ENCODE peak calls at places on chromosome 22, in four cellular contexts. One of them, this sample, is unnamed.

GRCh38 chr22:46796566-46797195 is 34.2 kb downstream of the TBC1D22A start:
- DNase-seq in K562: no peak
- DNase-seq in HepG2: no peak
- DNase-seq in WTC11: no peak
- DNase-seq in this sample: no peak

GRCh38 chr22:40855104-40855959 is 1.1 kb downstream of the ST13 start:
- DNase-seq in WTC11: no peak
- DNase-seq in HepG2: no peak
- DNase-seq in K562: no peak
- DNase-seq in this sample: no peak

GRCh38 chr22:45200862-45201511 is 37.3 kb downstream of the NUP50 start:
- DNase-seq in HepG2: no peak
- DNase-seq in WTC11: no peak
- DNase-seq in K562: no peak
- DNase-seq in this sample: no peak

GRCh38 chr22:26502688-26503561 is 9.3 kb downstream of the TFIP11 start:
- DNase-seq in HepG2: no peak
- DNase-seq in K562: no peak
- DNase-seq in WTC11: peak
- DNase-seq in this sample: no peak

GRCh38 chr22:21961886-21962654 is 9.4 kb upstream of the PPM1F start:
- DNase-seq in K562: no peak
- DNase-seq in WTC11: no peak
- DNase-seq in HepG2: no peak
- DNase-seq in this sample: no peak

GRCh38 chr22:31488988-31489617 is 539 bp downstream of the EIF4ENIF1 start:
- DNase-seq in K562: no peak
- DNase-seq in HepG2: no peak
- DNase-seq in WTC11: peak
- DNase-seq in this sample: no peak

GRCh38 chr22:23270212-23270733 is 90.0 kb downstream of the BCR start:
- DNase-seq in K562: peak
- DNase-seq in HepG2: no peak
- DNase-seq in WTC11: no peak
- DNase-seq in this sample: no peak

GRCh38 chr22:31230155-31230870 is 18.2 kb downstream of the LIMK2 start:
- DNase-seq in K562: no peak
- DNase-seq in HepG2: no peak
- DNase-seq in WTC11: no peak
- DNase-seq in this sample: peak

GRCh38 chr22:34696557-34696956 is 369.4 kb upstream of the ISX start:
- DNase-seq in HepG2: no peak
- DNase-seq in WTC11: no peak
- DNase-seq in K562: no peak
- DNase-seq in this sample: no peak

GRCh38 chr22:19483481-19484244 is 3.9 kb downstream of the CDC45 start:
- DNase-seq in HepG2: no peak
- DNase-seq in K562: no peak
- DNase-seq in WTC11: no peak
- DNase-seq in this sample: no peak

GRCh38 chr22:30626413-30626812 is 9.2 kb upstream of the SLC35E4 start:
- DNase-seq in K562: no peak
- DNase-seq in WTC11: no peak
- DNase-seq in HepG2: no peak
- DNase-seq in this sample: no peak

GRCh38 chr22:46150615-46151423 is 493 bp downstream of the PPARA start:
- DNase-seq in WTC11: peak
- DNase-seq in HepG2: no peak
- DNase-seq in K562: peak
- DNase-seq in this sample: no peak

GRCh38 chr22:46501701-46502100 is 35.7 kb downstream of the CELSR1 start:
- DNase-seq in K562: no peak
- DNase-seq in WTC11: no peak
- DNase-seq in HepG2: no peak
- DNase-seq in this sample: no peak

GRCh38 chr22:45504703-45505341 is 2.1 kb downstream of the FBLN1 start:
- DNase-seq in HepG2: no peak
- DNase-seq in K562: no peak
- DNase-seq in WTC11: peak
- DNase-seq in this sample: no peak

GRCh38 chr22:29947410-29948387 is 64.7 kb downstream of the MTMR3 start:
- DNase-seq in K562: no peak
- DNase-seq in WTC11: no peak
- DNase-seq in HepG2: no peak
- DNase-seq in this sample: no peak

GRCh38 chr22:30312053-30312452 is 14.7 kb downstream of the TBC1D10A start:
- DNase-seq in HepG2: no peak
- DNase-seq in WTC11: no peak
- DNase-seq in K562: no peak
- DNase-seq in this sample: no peak

GRCh38 chr22:27835446-27835845 is 33.9 kb upstream of the MN1 start:
- DNase-seq in HepG2: no peak
- DNase-seq in K562: no peak
- DNase-seq in WTC11: peak
- DNase-seq in this sample: no peak

GRCh38 chr22:26404851-26405357 is 24.2 kb upstream of the ASPHD2 start:
- DNase-seq in WTC11: no peak
- DNase-seq in K562: peak
- DNase-seq in HepG2: no peak
- DNase-seq in this sample: no peak

GRCh38 chr22:23292453-23293350 is 112.4 kb downstream of the BCR start:
- DNase-seq in HepG2: no peak
- DNase-seq in WTC11: no peak
- DNase-seq in K562: no peak
- DNase-seq in this sample: no peak

GRCh38 chr22:31185056-31185455 is 25.1 kb downstream of the RNF185 start:
- DNase-seq in WTC11: no peak
- DNase-seq in K562: no peak
- DNase-seq in HepG2: no peak
- DNase-seq in this sample: no peak

GRCh38 chr22:47337161-47337621 is 574.7 kb downstream of the TBC1D22A start:
- DNase-seq in HepG2: peak
- DNase-seq in WTC11: no peak
- DNase-seq in K562: no peak
- DNase-seq in this sample: no peak

GRCh38 chr22:30838111-30838510 is 130.5 kb downstream of the MORC2 start:
- DNase-seq in K562: no peak
- DNase-seq in WTC11: no peak
- DNase-seq in HepG2: no peak
- DNase-seq in this sample: no peak

GRCh38 chr22:26573026-26573662 is 16.8 kb downstream of the TPST2 start:
- DNase-seq in HepG2: no peak
- DNase-seq in K562: no peak
- DNase-seq in WTC11: no peak
- DNase-seq in this sample: no peak

GRCh38 chr22:35357883-35358621 is 22.8 kb upstream of the HMOX1 start:
- DNase-seq in K562: no peak
- DNase-seq in WTC11: no peak
- DNase-seq in HepG2: no peak
- DNase-seq in this sample: no peak

GRCh38 chr22:32527756-32528155 is 53.1 kb downstream of the FBXO7 start:
- DNase-seq in HepG2: no peak
- DNase-seq in K562: peak
- DNase-seq in WTC11: no peak
- DNase-seq in this sample: no peak

GRCh38 chr22:35394810-35395563 is 5.0 kb upstream of the MCM5 start:
- DNase-seq in K562: no peak
- DNase-seq in WTC11: no peak
- DNase-seq in HepG2: no peak
- DNase-seq in this sample: no peak

GRCh38 chr22:32622004-32622761 is 147.6 kb downstream of the FBXO7 start:
- DNase-seq in HepG2: peak
- DNase-seq in K562: no peak
- DNase-seq in WTC11: peak
- DNase-seq in this sample: no peak

GRCh38 chr22:47209547-47210023 is 447.1 kb downstream of the TBC1D22A start:
- DNase-seq in HepG2: no peak
- DNase-seq in K562: no peak
- DNase-seq in WTC11: no peak
- DNase-seq in this sample: no peak

GRCh38 chr22:27318516-27318915 is 483.0 kb downstream of the MN1 start:
- DNase-seq in K562: no peak
- DNase-seq in WTC11: no peak
- DNase-seq in HepG2: no peak
- DNase-seq in this sample: no peak

GRCh38 chr22:22375586-22376351 is 131.2 kb downstream of the VPREB1 start:
- DNase-seq in HepG2: no peak
- DNase-seq in WTC11: no peak
- DNase-seq in K562: no peak
- DNase-seq in this sample: no peak

GRCh38 chr22:28429711-28430110 is 249.9 kb downstream of the TTC28 start:
- DNase-seq in K562: no peak
- DNase-seq in HepG2: no peak
- DNase-seq in WTC11: no peak
- DNase-seq in this sample: no peak

GRCh38 chr22:22851969-22852368 is 35.6 kb upstream of the IGLL5 start:
- DNase-seq in K562: no peak
- DNase-seq in WTC11: no peak
- DNase-seq in HepG2: no peak
- DNase-seq in this sample: no peak

GRCh38 chr22:33299245-33299956 is 241.2 kb upstream of the SYN3 start:
- DNase-seq in WTC11: no peak
- DNase-seq in K562: no peak
- DNase-seq in HepG2: no peak
- DNase-seq in this sample: peak

GRCh38 chr22:42269407-42270177 is 861 bp downstream of the TCF20 start:
- DNase-seq in HepG2: peak
- DNase-seq in WTC11: peak
- DNase-seq in K562: peak
- DNase-seq in this sample: no peak
- TF ChIP-seq ETV6 in HepG2: peak
- TF ChIP-seq ETV6 in WTC11: peak
- TF ChIP-seq ETV6 in K562: no peak
- TF ChIP-seq ETV6 in this sample: no peak

GRCh38 chr22:20783300-20783673 is 9.4 kb downstream of the SERPIND1 start:
- DNase-seq in K562: no peak
- DNase-seq in HepG2: no peak
- DNase-seq in WTC11: no peak
- DNase-seq in this sample: no peak
- TF ChIP-seq ETV6 in K562: no peak
- TF ChIP-seq ETV6 in HepG2: no peak
- TF ChIP-seq ETV6 in WTC11: no peak
- TF ChIP-seq ETV6 in this sample: no peak

GRCh38 chr22:39462443-39463147 is 5.8 kb downstream of the MGAT3 start:
- DNase-seq in WTC11: peak
- DNase-seq in K562: peak
- DNase-seq in HepG2: peak
- DNase-seq in this sample: peak

GRCh38 chr22:39463277-39463676 is 6.5 kb downstream of the MGAT3 start:
- DNase-seq in HepG2: no peak
- DNase-seq in WTC11: no peak
- DNase-seq in K562: no peak
- DNase-seq in this sample: no peak

GRCh38 chr22:39467390-39467901 is 10.6 kb downstream of the MGAT3 start:
- DNase-seq in WTC11: no peak
- DNase-seq in K562: no peak
- DNase-seq in HepG2: no peak
- DNase-seq in this sample: no peak

GRCh38 chr22:39466228-39467006 is 9.6 kb downstream of the MGAT3 start:
- DNase-seq in HepG2: no peak
- DNase-seq in WTC11: no peak
- DNase-seq in K562: peak
- DNase-seq in this sample: no peak

GRCh38 chr22:39463931-39464390 is 7.1 kb downstream of the MGAT3 start:
- DNase-seq in K562: no peak
- DNase-seq in HepG2: no peak
- DNase-seq in WTC11: no peak
- DNase-seq in this sample: no peak
- TF ChIP-seq ETV6 in K562: no peak
- TF ChIP-seq ETV6 in HepG2: no peak
- TF ChIP-seq ETV6 in WTC11: no peak
- TF ChIP-seq ETV6 in this sample: no peak

GRCh38 chr22:38699143-38699542 is 1.6 kb downstream of the JOSD1 start:
- DNase-seq in HepG2: no peak
- DNase-seq in K562: no peak
- DNase-seq in WTC11: no peak
- DNase-seq in this sample: no peak
- TF ChIP-seq ETV6 in HepG2: no peak
- TF ChIP-seq ETV6 in K562: no peak
- TF ChIP-seq ETV6 in WTC11: no peak
- TF ChIP-seq ETV6 in this sample: no peak

GRCh38 chr22:25083414-25084166 is 116.1 kb upstream of the CRYBB3 start:
- DNase-seq in K562: no peak
- DNase-seq in WTC11: no peak
- DNase-seq in HepG2: peak
- DNase-seq in this sample: no peak

GRCh38 chr22:25086902-25087282 is 112.8 kb upstream of the CRYBB3 start:
- DNase-seq in HepG2: no peak
- DNase-seq in WTC11: no peak
- DNase-seq in K562: no peak
- DNase-seq in this sample: no peak

GRCh38 chr22:25085156-25085555 is 114.5 kb upstream of the CRYBB3 start:
- DNase-seq in K562: no peak
- DNase-seq in HepG2: no peak
- DNase-seq in WTC11: no peak
- DNase-seq in this sample: no peak

GRCh38 chr22:25084405-25085107 is 115.1 kb upstream of the CRYBB3 start:
- DNase-seq in HepG2: no peak
- DNase-seq in K562: no peak
- DNase-seq in WTC11: no peak
- DNase-seq in this sample: no peak

DNA sequence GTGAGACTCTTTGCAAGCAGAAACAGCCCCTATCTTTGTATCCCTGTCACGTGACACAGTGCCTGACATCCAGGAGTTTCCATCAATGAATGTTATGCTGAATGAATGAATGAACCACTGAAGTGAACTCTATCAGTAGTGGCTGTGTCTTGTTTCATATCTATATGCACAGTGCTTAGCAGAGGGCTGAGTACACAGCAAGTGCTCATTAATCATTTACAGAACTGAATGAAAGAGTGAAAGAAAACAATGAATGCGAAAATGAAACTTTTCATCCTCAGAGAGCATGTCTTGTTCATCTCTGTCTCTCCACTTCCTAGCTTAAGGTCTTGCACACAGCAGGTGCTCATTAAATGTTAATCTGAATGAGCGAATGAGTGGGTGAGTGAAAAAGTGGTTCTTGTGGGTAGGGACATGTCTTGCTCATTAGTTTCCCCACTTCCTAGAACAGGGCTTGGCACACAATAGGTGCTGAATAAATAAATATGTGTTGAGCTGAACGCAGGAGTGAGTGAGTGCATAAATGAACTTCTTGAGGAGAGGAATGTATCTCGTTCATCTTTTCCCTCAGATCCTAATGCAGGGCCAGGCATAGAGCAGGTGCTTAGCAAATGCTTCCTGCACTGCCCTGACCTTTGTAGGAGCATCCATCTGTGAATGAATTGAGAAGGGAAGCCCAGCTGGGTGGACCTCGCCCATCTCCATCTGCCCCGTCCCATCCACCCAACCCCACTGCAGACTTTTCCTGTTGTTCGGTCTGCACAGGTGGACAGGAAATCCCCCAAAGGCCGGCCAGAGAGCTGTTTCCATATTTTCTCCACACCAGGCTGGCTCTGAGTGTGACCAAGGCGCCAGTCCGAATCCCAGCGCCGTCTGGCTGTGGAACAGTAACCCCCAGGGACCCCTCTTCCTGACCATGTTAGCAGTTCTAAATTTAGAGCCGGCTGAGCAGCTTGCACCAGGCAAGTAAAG is 113.4 kb upstream of the CRYBB3 start:
- DNase-seq in HepG2: peak
- DNase-seq in K562: no peak
- DNase-seq in WTC11: no peak
- DNase-seq in this sample: peak
- TF ChIP-seq ETV6 in HepG2: no peak
- TF ChIP-seq ETV6 in K562: no peak
- TF ChIP-seq ETV6 in WTC11: no peak
- TF ChIP-seq ETV6 in this sample: no peak